ENCODE peak calls at places on chromosome 7, in nine cellular contexts. U is activated gamma-delta T cell treated with anti-CD3 and anti-CD28 coated beads, Interleukin-2, amount 50 U/mL, for 16 hours; D is iris pigment epithelial cell; N is stimulated activated CD8-positive, alpha-beta memory T cell treated with anti-CD3 and anti-CD28 coated beads, Interleukin-2, amount 100 ng/mL, for 1 hour; F is SW480; I is activated naive CD4-positive, alpha-beta T cell treated with anti-CD3 and anti-CD28 coated beads, Interleukin-2, amount 50 U/mL, for 16 hours; L is WTC11; A is tibial nerve; G is fibroblast of pulmonary artery. Z is an unnamed sample.

GRCh38 chr7:41792099-41792498 is 89.2 kb upstream of the INHBA start:
- DNase-seq in I (no peak), L (no peak), A (no peak), G (no peak), F (no peak), D (peak), N (no peak), U (no peak), Z (no peak)

GRCh38 chr7:137847418-137848050 is 760 bp upstream of the DGKI start:
- DNase-seq in L (peak), F (no peak), D (no peak), N (no peak), U (no peak), G (no peak), I (no peak), A (peak), Z (no peak)

GRCh38 chr7:23470290-23471089 is at the start of gene IGF2BP3:
- DNase-seq in N (no peak), G (peak), U (no peak), L (peak), A (no peak), D (peak), I (peak), F (peak), Z (peak)

GRCh38 chr7:123784263-123784662 is 35.5 kb upstream of the WASL start:
- DNase-seq in L (no peak), U (no peak), I (no peak), A (no peak), F (no peak), N (no peak), D (peak), G (peak), Z (no peak)

GRCh38 chr7:7220821-7221220 is 38.5 kb downstream of the C1GALT1 start:
- DNase-seq in L (no peak), N (no peak), F (no peak), A (no peak), G (no peak), U (no peak), I (no peak), D (no peak), Z (no peak)

GRCh38 chr7:156962897-156963296 is 13.4 kb downstream of the NOM1 start:
- DNase-seq in N (no peak), A (no peak), I (no peak), D (no peak), F (no peak), U (no peak), L (no peak), G (no peak), Z (no peak)

GRCh38 chr7:116185956-116186355 is 24.4 kb upstream of the TES start:
- DNase-seq in A (no peak), I (no peak), L (no peak), G (no peak), N (no peak), U (no peak), F (no peak), D (peak), Z (no peak)

GRCh38 chr7:157561523-157561785 is 224.7 kb downstream of the DNAJB6 start:
- DNase-seq in N (no peak), D (no peak), L (no peak), I (no peak), F (no peak), U (no peak), A (no peak), G (no peak), Z (no peak)

GRCh38 chr7:117495313-117495712 is 15.5 kb downstream of the CFTR start:
- DNase-seq in G (no peak), U (no peak), N (no peak), D (no peak), L (no peak), I (no peak), A (no peak), F (no peak), Z (no peak)

GRCh38 chr7:108630002-108630401 is 60.3 kb downstream of the DNAJB9 start:
- DNase-seq in A (no peak), L (no peak), G (peak), D (peak), I (no peak), U (no peak), F (no peak), N (no peak), Z (no peak)

GRCh38 chr7:25636168-25636567 is 407.9 kb upstream of the NPVF start:
- DNase-seq in L (no peak), I (no peak), D (no peak), G (no peak), U (no peak), N (no peak), A (no peak), F (no peak), Z (no peak)

GRCh38 chr7:47088329-47089067 is 493.4 kb downstream of the TNS3 start:
- DNase-seq in A (peak), U (no peak), D (peak), F (peak), N (no peak), I (peak), G (peak), L (peak), Z (peak)

GRCh38 chr7:81190997-81191747 is 272.3 kb upstream of the SEMA3C start:
- DNase-seq in A (no peak), N (no peak), D (peak), I (no peak), L (no peak), F (peak), G (peak), U (no peak), Z (peak)

GRCh38 chr7:151035024-151035717 is 6.9 kb downstream of the ABCB8 start:
- DNase-seq in L (no peak), D (no peak), A (no peak), F (no peak), G (no peak), N (no peak), U (no peak), I (no peak), Z (no peak)

GRCh38 chr7:163971-164881 is 28.1 kb upstream of the FAM20C start:
- DNase-seq in D (no peak), U (no peak), A (no peak), N (no peak), G (no peak), L (no peak), I (no peak), F (no peak), Z (no peak)

GRCh38 chr7:80699030-80699638 is 60.7 kb downstream of the CD36 start:
- DNase-seq in N (no peak), U (no peak), D (peak), A (no peak), F (peak), L (no peak), G (peak), I (no peak), Z (peak)

GRCh38 chr7:47782022-47782421 is 166.2 kb downstream of the PKD1L1 start:
- DNase-seq in U (no peak), F (no peak), I (no peak), N (no peak), G (peak), D (peak), A (no peak), L (no peak), Z (no peak)

GRCh38 chr7:141737118-141737835 is 881 bp upstream of the SSBP1 start:
- DNase-seq in N (no peak), L (no peak), U (peak), I (no peak), G (peak), F (peak), A (no peak), D (peak), Z (no peak)

GRCh38 chr7:114574384-114574783 is 159.8 kb downstream of the FOXP2 start:
- DNase-seq in A (no peak), G (peak), F (no peak), U (no peak), D (peak), N (no peak), I (no peak), L (no peak), Z (no peak)

GRCh38 chr7:66627876-66628360 is 763 bp upstream of the KCTD7 start:
- DNase-seq in D (no peak), U (no peak), L (no peak), N (no peak), A (no peak), F (no peak), G (no peak), I (no peak), Z (no peak)

GRCh38 chr7:50409856-50410468 is 40.2 kb downstream of the FIGNL1 start:
- DNase-seq in A (no peak), I (no peak), D (no peak), N (no peak), U (no peak), F (no peak), G (no peak), L (no peak), Z (no peak)

GRCh38 chr7:113267271-113267670 is 148.9 kb upstream of the SMIM30 start:
- DNase-seq in L (no peak), I (no peak), N (no peak), D (peak), F (no peak), U (no peak), A (no peak), G (peak), Z (no peak)

GRCh38 chr7:130932667-130933432 is 198.8 kb upstream of the KLF14 start:
- DNase-seq in D (no peak), A (no peak), F (no peak), I (no peak), L (no peak), N (no peak), G (no peak), U (no peak), Z (no peak)

GRCh38 chr7:140458191-140458590 is 21.1 kb downstream of the MKRN1 start:
- DNase-seq in N (no peak), F (no peak), L (no peak), U (no peak), D (no peak), I (no peak), A (no peak), G (no peak), Z (no peak)

GRCh38 chr7:105098863-105099515 is 85.0 kb downstream of the KMT2E start:
- DNase-seq in A (no peak), U (no peak), D (peak), G (no peak), N (no peak), F (peak), I (no peak), L (no peak), Z (no peak)

GRCh38 chr7:27345164-27345887 is 102.7 kb downstream of the EVX1 start:
- DNase-seq in G (no peak), N (no peak), D (no peak), I (no peak), U (no peak), A (no peak), L (no peak), F (no peak), Z (no peak)

GRCh38 chr7:1915956-1916620 is 246.0 kb downstream of the ELFN1 start:
- DNase-seq in U (no peak), I (no peak), D (no peak), G (no peak), F (no peak), L (no peak), N (no peak), A (no peak), Z (no peak)

GRCh38 chr7:11748884-11749283 is 83.1 kb downstream of the THSD7A start:
- DNase-seq in F (peak), N (no peak), A (no peak), G (no peak), L (no peak), I (no peak), U (no peak), D (no peak), Z (no peak)

GRCh38 chr7:73573276-73573675 is 5.1 kb downstream of the TBL2 start:
- DNase-seq in G (no peak), A (no peak), I (no peak), U (no peak), N (no peak), D (no peak), F (no peak), L (no peak), Z (no peak)

GRCh38 chr7:158572000-158572828 is 15.4 kb downstream of the PTPRN2 start:
- DNase-seq in L (no peak), A (no peak), D (no peak), N (no peak), G (no peak), U (no peak), F (no peak), I (no peak), Z (peak)

GRCh38 chr7:28149291-28150101 is 31.1 kb downstream of the JAZF1 start:
- DNase-seq in U (no peak), L (no peak), I (no peak), A (no peak), D (no peak), G (no peak), F (no peak), N (no peak), Z (no peak)

GRCh38 chr7:2542011-2542923 is 13.1 kb downstream of the BRAT1 start:
- DNase-seq in U (no peak), L (no peak), N (no peak), D (no peak), G (no peak), A (no peak), I (no peak), F (no peak), Z (no peak)